ENCODE peak calls at places on chromosomes 3 and 15, in four cellular contexts. One of them, this sample, is unnamed.

GRCh38 chr15:74907277-74907870 is 723 bp upstream of the FAM219B start:
- DNase-seq in WTC11: no peak
- DNase-seq in activated T-cell treated with anti-CD3 and anti-CD28 coated beads for 1 hour: no peak
- DNase-seq in T-helper 1 cell: no peak
- DNase-seq in this sample: no peak

GRCh38 chr15:25892126-25892525 is 29.0 kb upstream of the ATP10A start:
- DNase-seq in WTC11: no peak
- DNase-seq in activated T-cell treated with anti-CD3 and anti-CD28 coated beads for 1 hour: no peak
- DNase-seq in T-helper 1 cell: no peak
- DNase-seq in this sample: no peak

GRCh38 chr3:52533623-52534280 is at the start of gene NT5DC2:
- DNase-seq in WTC11: peak
- DNase-seq in activated T-cell treated with anti-CD3 and anti-CD28 coated beads for 1 hour: peak
- DNase-seq in T-helper 1 cell: peak
- DNase-seq in this sample: no peak

GRCh38 chr15:77642793-77643430 is 10.2 kb upstream of the LINGO1 start:
- DNase-seq in WTC11: no peak
- DNase-seq in activated T-cell treated with anti-CD3 and anti-CD28 coated beads for 1 hour: no peak
- DNase-seq in T-helper 1 cell: no peak
- DNase-seq in this sample: no peak

GRCh38 chr3:11618897-11619296 is 24.8 kb downstream of the VGLL4 start:
- DNase-seq in WTC11: no peak
- DNase-seq in activated T-cell treated with anti-CD3 and anti-CD28 coated beads for 1 hour: no peak
- DNase-seq in T-helper 1 cell: no peak
- DNase-seq in this sample: no peak

GRCh38 chr15:58115692-58116091 is 22.5 kb upstream of the AQP9 start:
- DNase-seq in WTC11: no peak
- DNase-seq in activated T-cell treated with anti-CD3 and anti-CD28 coated beads for 1 hour: no peak
- DNase-seq in T-helper 1 cell: no peak
- DNase-seq in this sample: no peak

GRCh38 chr15:40843885-40844542 is at the start of gene SPINT1:
- DNase-seq in WTC11: peak
- DNase-seq in activated T-cell treated with anti-CD3 and anti-CD28 coated beads for 1 hour: peak
- DNase-seq in T-helper 1 cell: no peak
- DNase-seq in this sample: no peak

GRCh38 chr3:178112134-178112533 is 424.1 kb upstream of the KCNMB2 start:
- DNase-seq in WTC11: peak
- DNase-seq in activated T-cell treated with anti-CD3 and anti-CD28 coated beads for 1 hour: no peak
- DNase-seq in T-helper 1 cell: no peak
- DNase-seq in this sample: no peak

GRCh38 chr3:122942241-122942640 is 85.3 kb downstream of the SEMA5B start:
- DNase-seq in WTC11: no peak
- DNase-seq in activated T-cell treated with anti-CD3 and anti-CD28 coated beads for 1 hour: no peak
- DNase-seq in T-helper 1 cell: no peak
- DNase-seq in this sample: no peak

GRCh38 chr15:99944131-99944530 is 210.9 kb upstream of the LYSMD4 start:
- DNase-seq in WTC11: no peak
- DNase-seq in activated T-cell treated with anti-CD3 and anti-CD28 coated beads for 1 hour: no peak
- DNase-seq in T-helper 1 cell: no peak
- DNase-seq in this sample: no peak

GRCh38 chr3:131047582-131047981 is 20.9 kb downstream of the NEK11 start:
- DNase-seq in WTC11: peak
- DNase-seq in activated T-cell treated with anti-CD3 and anti-CD28 coated beads for 1 hour: no peak
- DNase-seq in T-helper 1 cell: no peak
- DNase-seq in this sample: no peak

GRCh38 chr3:189632238-189632637 is 1.0 kb downstream of the TP63 start:
- DNase-seq in WTC11: no peak
- DNase-seq in activated T-cell treated with anti-CD3 and anti-CD28 coated beads for 1 hour: no peak
- DNase-seq in T-helper 1 cell: no peak
- DNase-seq in this sample: no peak

GRCh38 chr3:112304611-112305010 is 10.6 kb upstream of the SLC9C1 start:
- DNase-seq in WTC11: no peak
- DNase-seq in activated T-cell treated with anti-CD3 and anti-CD28 coated beads for 1 hour: no peak
- DNase-seq in T-helper 1 cell: no peak
- DNase-seq in this sample: no peak

GRCh38 chr15:91861223-91861622 is 7.7 kb downstream of the SLCO3A1 start:
- DNase-seq in WTC11: no peak
- DNase-seq in activated T-cell treated with anti-CD3 and anti-CD28 coated beads for 1 hour: no peak
- DNase-seq in T-helper 1 cell: no peak
- DNase-seq in this sample: no peak

GRCh38 chr15:100187677-100188076 is 154.1 kb downstream of the ADAMTS17 start:
- DNase-seq in WTC11: no peak
- DNase-seq in activated T-cell treated with anti-CD3 and anti-CD28 coated beads for 1 hour: no peak
- DNase-seq in T-helper 1 cell: no peak
- DNase-seq in this sample: no peak

GRCh38 chr3:33091746-33092145 is 5.2 kb downstream of the GLB1 start:
- DNase-seq in WTC11: no peak
- DNase-seq in activated T-cell treated with anti-CD3 and anti-CD28 coated beads for 1 hour: no peak
- DNase-seq in T-helper 1 cell: no peak
- DNase-seq in this sample: no peak

GRCh38 chr3:148930785-148931184 is 60.6 kb upstream of the GYG1 start:
- DNase-seq in WTC11: no peak
- DNase-seq in activated T-cell treated with anti-CD3 and anti-CD28 coated beads for 1 hour: no peak
- DNase-seq in T-helper 1 cell: no peak
- DNase-seq in this sample: no peak

GRCh38 chr3:192884831-192885356 is 32.8 kb downstream of the MB21D2 start:
- DNase-seq in WTC11: no peak
- DNase-seq in activated T-cell treated with anti-CD3 and anti-CD28 coated beads for 1 hour: no peak
- DNase-seq in T-helper 1 cell: no peak
- DNase-seq in this sample: no peak

GRCh38 chr15:51641490-51642135 is 19.0 kb upstream of the DMXL2 start:
- DNase-seq in WTC11: no peak
- DNase-seq in activated T-cell treated with anti-CD3 and anti-CD28 coated beads for 1 hour: no peak
- DNase-seq in T-helper 1 cell: no peak
- DNase-seq in this sample: no peak

GRCh38 chr3:107068980-107069379 is 308.3 kb upstream of the CCDC54 start:
- DNase-seq in WTC11: no peak
- DNase-seq in activated T-cell treated with anti-CD3 and anti-CD28 coated beads for 1 hour: no peak
- DNase-seq in T-helper 1 cell: no peak
- DNase-seq in this sample: peak

GRCh38 chr15:50906954-50907865 is 1.3 kb upstream of the AP4E1 start:
- DNase-seq in WTC11: no peak
- DNase-seq in activated T-cell treated with anti-CD3 and anti-CD28 coated beads for 1 hour: peak
- DNase-seq in T-helper 1 cell: peak
- DNase-seq in this sample: no peak

GRCh38 chr3:157618075-157618760 is 115.0 kb upstream of the VEPH1 start:
- DNase-seq in WTC11: no peak
- DNase-seq in activated T-cell treated with anti-CD3 and anti-CD28 coated beads for 1 hour: no peak
- DNase-seq in T-helper 1 cell: no peak
- DNase-seq in this sample: no peak

GRCh38 chr3:191435981-191436380 is 25.0 kb upstream of the PYDC2 start:
- DNase-seq in WTC11: no peak
- DNase-seq in activated T-cell treated with anti-CD3 and anti-CD28 coated beads for 1 hour: no peak
- DNase-seq in T-helper 1 cell: no peak
- DNase-seq in this sample: no peak

GRCh38 chr3:43996379-43997301 is 245.0 kb upstream of the TOPAZ1 start:
- DNase-seq in WTC11: peak
- DNase-seq in activated T-cell treated with anti-CD3 and anti-CD28 coated beads for 1 hour: no peak
- DNase-seq in T-helper 1 cell: no peak
- DNase-seq in this sample: no peak

GRCh38 chr3:132749786-132750185 is 27.6 kb upstream of the NPHP3 start:
- DNase-seq in WTC11: no peak
- DNase-seq in activated T-cell treated with anti-CD3 and anti-CD28 coated beads for 1 hour: no peak
- DNase-seq in T-helper 1 cell: no peak
- DNase-seq in this sample: no peak

GRCh38 chr3:180267202-180267843 is 230.6 kb upstream of the PEX5L start:
- DNase-seq in WTC11: no peak
- DNase-seq in activated T-cell treated with anti-CD3 and anti-CD28 coated beads for 1 hour: no peak
- DNase-seq in T-helper 1 cell: no peak
- DNase-seq in this sample: no peak

GRCh38 chr15:69749797-69750196 is 297.2 kb downstream of the RPLP1 start:
- DNase-seq in WTC11: no peak
- DNase-seq in activated T-cell treated with anti-CD3 and anti-CD28 coated beads for 1 hour: no peak
- DNase-seq in T-helper 1 cell: no peak
- DNase-seq in this sample: no peak

GRCh38 chr3:134090031-134090430 is 60.3 kb upstream of the SLCO2A1 start:
- DNase-seq in WTC11: no peak
- DNase-seq in activated T-cell treated with anti-CD3 and anti-CD28 coated beads for 1 hour: no peak
- DNase-seq in T-helper 1 cell: no peak
- DNase-seq in this sample: no peak

GRCh38 chr15:74543583-74543982 is 2.6 kb downstream of the ARID3B start:
- DNase-seq in WTC11: no peak
- DNase-seq in activated T-cell treated with anti-CD3 and anti-CD28 coated beads for 1 hour: no peak
- DNase-seq in T-helper 1 cell: no peak
- DNase-seq in this sample: no peak

This sample was measured in GOT3.